ENCODE peak calls at places on chromosomes 11 and 22, in four cellular contexts. D is K562, Y is PC-3, R is cardiac muscle cell. E is an unnamed sample.

GRCh38 chr22:30116362-30117117 is 36.3 kb downstream of the HORMAD2 start:
- DNase-seq in D (no peak), R (no peak), Y (peak; percentile 57), E (peak; percentile 51)

GRCh38 chr11:9315078-9315688 is 790 bp upstream of the TMEM41B start:
- DNase-seq in D (no peak), R (no peak), Y (no peak), E (peak; percentile 23)

GRCh38 chr11:133978816-133979215 is 22.0 kb upstream of the IGSF9B start:
- DNase-seq in D (no peak), Y (peak; percentile 15), R (no peak), E (peak; percentile 76)

GRCh38 chr22:29716814-29717213 is 3.0 kb upstream of the CABP7 start:
- DNase-seq in Y (peak; percentile 69), R (peak; percentile 91), D (peak; percentile 64), E (peak; percentile 49)

GRCh38 chr22:36399473-36399780 is 11.7 kb upstream of the MYH9 start:
- DNase-seq in Y (peak; percentile 45), D (no peak), R (no peak), E (no peak)

GRCh38 chr11:45857834-45858492 is 10.7 kb downstream of the CRY2 start:
- DNase-seq in R (peak; percentile 61), Y (no peak), D (no peak), E (peak; percentile 64)

GRCh38 chr11:126282361-126282741 is 542 bp upstream of the TIRAP start:
- DNase-seq in D (peak; percentile 37), R (peak; percentile 35), Y (peak; percentile 34), E (peak; percentile 34)

GRCh38 chr11:101949846-101950245 is 33.5 kb upstream of the ANGPTL5 start:
- DNase-seq in R (peak; percentile 2), D (no peak), Y (no peak), E (no peak)

GRCh38 chr11:108500721-108501120 is 2.5 kb upstream of the POGLUT3 start:
- DNase-seq in R (peak; percentile 38), D (peak; percentile 13), Y (no peak), E (no peak)

GRCh38 chr11:65213322-65214211 is 31.8 kb downstream of the CAPN1 start:
- DNase-seq in D (peak; percentile 39), R (no peak), Y (no peak), E (no peak)

GRCh38 chr11:129905402-129905801 is 10.0 kb upstream of the NFRKB start:
- DNase-seq in Y (no peak), R (no peak), D (no peak), E (no peak)

GRCh38 chr11:12007769-12008737 is at the start of gene DKK3:
- DNase-seq in D (no peak), Y (no peak), R (peak; percentile 64), E (peak; percentile 56)

GRCh38 chr11:116224154-116224888 is 548.5 kb downstream of the BUD13 start:
- DNase-seq in Y (peak; percentile 51), R (peak; percentile 59), D (peak; percentile 61), E (peak; percentile 8)

GRCh38 chr22:39088688-39089032 is 8.4 kb upstream of the APOBEC3H start:
- DNase-seq in R (no peak), Y (no peak), D (no peak), E (no peak)

GRCh38 chr11:36412781-36413383 is 97.2 kb downstream of the TRAF6 start:
- DNase-seq in Y (no peak), D (no peak), R (no peak), E (peak; percentile 33)

GRCh38 chr11:94171693-94172440 is 43.2 kb downstream of the PANX1 start:
- DNase-seq in Y (peak; percentile 60), R (peak; percentile 52), D (peak; percentile 84), E (peak; percentile 29)

GRCh38 chr22:42300286-42301071 is 30.0 kb upstream of the TCF20 start:
- DNase-seq in R (no peak), D (peak; percentile 51), Y (peak; percentile 6), E (no peak)

GRCh38 chr22:27775698-27776409 is 25.7 kb downstream of the MN1 start:
- DNase-seq in R (peak; percentile 52), D (no peak), Y (no peak), E (no peak)

DNA sequence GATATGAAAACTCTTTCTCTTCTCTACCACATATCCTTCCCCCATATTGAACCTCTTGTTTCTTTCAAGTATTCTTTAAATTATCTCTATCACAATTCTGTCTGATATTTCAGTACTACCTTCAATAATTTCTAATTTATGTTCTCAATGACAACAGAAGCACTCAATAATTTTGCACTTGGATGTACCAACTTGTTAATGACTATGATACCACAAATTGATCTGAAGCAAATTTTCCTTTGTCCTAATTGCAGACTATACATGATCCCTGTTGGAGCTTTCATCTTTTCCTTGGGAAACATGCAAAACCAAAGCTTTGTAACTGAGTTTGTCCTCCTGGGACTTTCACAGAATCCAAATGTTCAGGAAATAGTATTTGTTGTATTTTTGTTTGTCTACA is at the start of gene OR4C15:
- DNase-seq in R (no peak), Y (no peak), D (no peak), E (no peak)
- H3K9me3 ChIP-seq in R (peaks cover 5% of the 10 kb centered on the region), Y (peaks cover 19% of the 10 kb centered on the region), D (peaks cover 3% of the 10 kb centered on the region), E (no peaks in the 10 kb centered on the region)

GRCh38 chr22:19138217-19139000 is 6.0 kb downstream of the ESS2 start:
- DNase-seq in D (no peak), Y (no peak), R (no peak), E (no peak)
- H3K36me3 ChIP-seq in D (peaks cover 91% of the 10 kb centered on the region), Y (peaks cover 6% of the 10 kb centered on the region), R (peaks cover 32% of the 10 kb centered on the region), E (peaks cover 42% of the 10 kb centered on the region)

DNA sequence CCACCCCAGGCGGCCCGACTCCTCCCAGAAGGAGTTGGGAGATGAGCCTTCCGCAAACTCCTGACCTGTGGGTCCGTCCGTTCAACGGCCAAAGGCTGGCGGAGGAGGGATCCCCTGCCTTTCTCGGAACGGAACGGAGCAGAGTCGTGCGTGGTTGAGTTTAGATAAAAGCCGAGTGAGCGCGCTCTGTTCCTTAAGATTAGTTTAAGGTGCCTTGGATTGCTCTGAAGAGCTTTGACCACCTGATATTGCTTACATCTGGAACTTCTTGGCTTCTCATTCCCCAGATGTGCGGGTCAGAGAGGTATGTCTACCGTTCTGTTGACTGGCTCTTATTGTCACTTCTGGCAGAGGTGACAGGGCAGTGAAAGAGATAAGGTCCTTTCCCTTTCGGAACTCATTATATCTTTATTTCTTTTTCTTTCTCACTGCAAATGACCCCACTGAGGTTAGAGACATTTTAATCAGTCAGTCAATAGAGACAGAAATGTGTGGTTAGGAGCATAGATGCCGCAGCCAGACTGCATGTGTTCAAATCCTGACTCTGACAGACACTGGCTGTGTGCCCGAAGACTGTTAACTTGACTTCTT is at the start of gene TRIM6:
- DNase-seq in D (peak; percentile 65), R (peak; percentile 60), Y (peak; percentile 63), E (peak; percentile 71)
- H3K4me3 ChIP-seq in D (peak within 1 kb of the TSS; percentile 36), R (peak within 1 kb of the TSS; percentile 42), Y (peak within 1 kb of the TSS; percentile 98), E (peak within 1 kb of the TSS; percentile 43)

GRCh38 chr22:47805394-47805935 is 1043.0 kb downstream of the TBC1D22A start:
- DNase-seq in R (no peak), D (no peak), Y (no peak), E (no peak)

GRCh38 chr22:47804281-47804680 is 1041.8 kb downstream of the TBC1D22A start:
- DNase-seq in Y (no peak), D (no peak), R (no peak), E (no peak)

GRCh38 chr22:47802446-47802845 is 1040.0 kb downstream of the TBC1D22A start:
- DNase-seq in D (no peak), R (no peak), Y (no peak), E (no peak)

GRCh38 chr22:47798229-47798628 is 1035.8 kb downstream of the TBC1D22A start:
- DNase-seq in Y (no peak), R (no peak), D (no peak), E (no peak)

GRCh38 chr22:47801541-47802245 is 1039.2 kb downstream of the TBC1D22A start:
- DNase-seq in Y (no peak), R (no peak), D (no peak), E (no peak)
- H3K9me3 ChIP-seq in Y (no peaks in the 10 kb centered on the region), R (no peaks in the 10 kb centered on the region), D (no peaks in the 10 kb centered on the region), E (no peaks in the 10 kb centered on the region)

GRCh38 chr11:68364581-68364980 is 52.2 kb downstream of the LRP5 start:
- DNase-seq in Y (no peak), D (no peak), R (no peak), E (no peak)
- H3K36me3 ChIP-seq in Y (peaks cover 25% of the 10 kb centered on the region), D (peaks cover 31% of the 10 kb centered on the region), R (no peaks in the 10 kb centered on the region), E (peaks cover 4% of the 10 kb centered on the region)

GRCh38 chr11:66373261-66373660 is 1.7 kb upstream of the SLC29A2 start:
- DNase-seq in R (peak; percentile 42), D (no peak), Y (no peak), E (no peak)
- H3K4me3 ChIP-seq in R (no peak overlapping the region), D (no peak overlapping the region), Y (no peak overlapping the region), E (no peak overlapping the region)

E was measured in MG63.